ENCODE peak calls at places on chromosome 18, in nine cellular contexts. T, F, Y, H, Q, N, D, A and U are unnamed samples.

GRCh38 chr18:55779711-55780590 is 192.0 kb upstream of the TCF4 start:
- DNase-seq in H (peak), F (peak), Q (peak), Y (no peak), A (peak), D (no peak), T (no peak), N (peak), U (no peak)

GRCh38 chr18:2326999-2327398 is 244.3 kb downstream of the METTL4 start:
- DNase-seq in N (no peak), Y (no peak), H (peak), F (no peak), Q (no peak), A (no peak), T (no peak), D (no peak), U (no peak)

GRCh38 chr18:37408676-37409305 is 156.8 kb downstream of the CELF4 start:
- DNase-seq in A (no peak), H (no peak), Y (no peak), D (no peak), T (no peak), N (peak), Q (no peak), F (no peak), U (no peak)

GRCh38 chr18:59272221-59272888 is 899 bp downstream of the RAX start:
- DNase-seq in Y (no peak), N (no peak), T (no peak), H (no peak), Q (no peak), A (peak), D (no peak), F (no peak), U (no peak)

GRCh38 chr18:13530879-13531387 is 195.4 kb downstream of the FAM210A start:
- DNase-seq in H (peak), D (no peak), Y (peak), T (peak), F (no peak), A (no peak), N (peak), Q (peak), U (no peak)

GRCh38 chr18:43587538-43588153 is 310.4 kb upstream of the SYT4 start:
- DNase-seq in N (peak), T (peak), A (no peak), F (no peak), Q (no peak), D (peak), H (peak), Y (no peak), U (peak)

GRCh38 chr18:4096501-4096900 is 358.6 kb downstream of the DLGAP1 start:
- DNase-seq in A (no peak), F (no peak), H (peak), Q (no peak), T (no peak), D (no peak), Y (no peak), N (no peak), U (no peak)

GRCh38 chr18:47979611-47980200 is 49.2 kb upstream of the SMAD2 start:
- DNase-seq in D (no peak), H (no peak), Y (no peak), F (no peak), A (no peak), N (no peak), Q (no peak), T (no peak), U (no peak)

GRCh38 chr18:76459312-76459686 is 35.7 kb downstream of the ZNF516 start:
- DNase-seq in T (no peak), A (no peak), H (no peak), Y (no peak), F (no peak), Q (no peak), N (no peak), D (no peak), U (no peak)

GRCh38 chr18:55589625-55590291 is 1.8 kb upstream of the TCF4 start:
- DNase-seq in Y (peak), A (peak), Q (peak), D (peak), T (peak), H (peak), F (peak), N (peak), U (peak)

GRCh38 chr18:63834471-63835113 is 52.9 kb upstream of the SERPINB2 start:
- DNase-seq in Y (no peak), H (no peak), A (no peak), D (no peak), Q (no peak), N (no peak), F (no peak), T (no peak), U (peak)

GRCh38 chr18:75114231-75114630 is 94.7 kb downstream of the PTGR3 start:
- DNase-seq in D (no peak), H (no peak), T (no peak), N (no peak), A (no peak), Q (no peak), F (no peak), Y (no peak), U (no peak)

GRCh38 chr18:6752200-6752873 is 22.8 kb downstream of the ARHGAP28 start:
- DNase-seq in N (no peak), Y (no peak), H (peak), D (no peak), Q (no peak), T (peak), A (no peak), F (no peak), U (no peak)

GRCh38 chr18:21404426-21404825 is 162.4 kb downstream of the GREB1L start:
- DNase-seq in Y (no peak), H (no peak), N (no peak), Q (no peak), A (no peak), T (no peak), D (no peak), F (no peak), U (no peak)

GRCh38 chr18:35027206-35027605 is 14.0 kb upstream of the MAPRE2 start:
- DNase-seq in Y (no peak), Q (no peak), N (no peak), T (no peak), F (no peak), D (no peak), A (no peak), H (no peak), U (no peak)

GRCh38 chr18:76494541-76495403 is at the start of gene ZNF516:
- DNase-seq in H (peak), Q (no peak), N (no peak), A (peak), F (peak), Y (no peak), T (peak), D (no peak), U (no peak)

GRCh38 chr18:58454406-58455061 is 174.4 kb downstream of the ALPK2 start:
- DNase-seq in H (no peak), D (no peak), Q (no peak), T (no peak), F (no peak), A (no peak), N (no peak), Y (no peak), U (no peak)